ENCODE peak calls at places on chromosome 2, in four cellular contexts. W is K562, Z is HL-60, S is GM12878. Q is an unnamed sample.

GRCh38 chr2:126370208-126370607 is 285.8 kb upstream of the GYPC start:
- DNase-seq in W (no peak), Z (no peak), S (no peak), Q (no peak)

GRCh38 chr2:43139996-43140621 is 86.3 kb downstream of the ZFP36L2 start:
- DNase-seq in W (no peak), Z (no peak), S (no peak), Q (no peak)

GRCh38 chr2:165149439-165149838 is 54.4 kb downstream of the SCN3A start:
- DNase-seq in W (no peak), Z (no peak), S (peak; percentile 35), Q (no peak)

GRCh38 chr2:73979686-73980085 is 5.0 kb upstream of the TET3 start:
- DNase-seq in W (no peak), Z (no peak), S (no peak), Q (no peak)

GRCh38 chr2:20429528-20429927 is 17.3 kb upstream of the RHOB start:
- DNase-seq in W (no peak), Z (no peak), S (no peak), Q (no peak)

GRCh38 chr2:1655461-1655860 is 88.9 kb downstream of the PXDN start:
- DNase-seq in W (no peak), Z (no peak), S (no peak), Q (no peak)

GRCh38 chr2:232324778-232325177 is 53.8 kb upstream of the ALPP start:
- DNase-seq in W (no peak), Z (no peak), S (no peak), Q (no peak)

GRCh38 chr2:33216508-33217182 is 259.8 kb upstream of the RASGRP3 start:
- DNase-seq in W (no peak), Z (no peak), S (no peak), Q (no peak)

GRCh38 chr2:15883684-15884083 is 56.7 kb upstream of the MYCN start:
- DNase-seq in W (no peak), Z (no peak), S (no peak), Q (no peak)

GRCh38 chr2:218882866-218883366 is 2.3 kb downstream of the WNT10A start:
- DNase-seq in W (no peak), Z (no peak), S (no peak), Q (peak; percentile 2)

GRCh38 chr2:166766220-166766619 is 122.1 kb upstream of the XIRP2 start:
- DNase-seq in W (no peak), Z (no peak), S (no peak), Q (no peak)

GRCh38 chr2:48112911-48113687 is 206.8 kb upstream of the FBXO11 start:
- DNase-seq in W (no peak), Z (peak; percentile 89), S (no peak), Q (no peak)

GRCh38 chr2:108297436-108298141 is 8.9 kb downstream of the SULT1C2 start:
- DNase-seq in W (no peak), Z (no peak), S (no peak), Q (no peak)

GRCh38 chr2:37625781-37626548 is 45.5 kb downstream of the CDC42EP3 start:
- DNase-seq in W (no peak), Z (no peak), S (peak; percentile 82), Q (no peak)

GRCh38 chr2:31312898-31313297 is 78.9 kb downstream of the EHD3 start:
- DNase-seq in W (no peak), Z (no peak), S (no peak), Q (no peak)

GRCh38 chr2:127526940-127527804 is 883 bp upstream of the IWS1 start:
- DNase-seq in W (no peak), Z (no peak), S (no peak), Q (no peak)

GRCh38 chr2:119461811-119462210 is 30.2 kb downstream of the TMEM37 start:
- DNase-seq in W (no peak), Z (no peak), S (no peak), Q (no peak)

GRCh38 chr2:37319754-37320609 is 4.7 kb downstream of the PRKD3 start:
- DNase-seq in W (no peak), Z (no peak), S (no peak), Q (no peak)

GRCh38 chr2:182359027-182360011 is 67.5 kb downstream of the PDE1A start:
- DNase-seq in W (no peak), Z (no peak), S (no peak), Q (no peak)

GRCh38 chr2:203177361-203177760 is 61.5 kb upstream of the CYP20A1 start:
- DNase-seq in W (no peak), Z (no peak), S (no peak), Q (no peak)

GRCh38 chr2:162009543-162009942 is 64.5 kb downstream of the DPP4 start:
- DNase-seq in W (no peak), Z (no peak), S (no peak), Q (no peak)

GRCh38 chr2:24871852-24872323 is 48.1 kb downstream of the ADCY3 start:
- DNase-seq in W (no peak), Z (no peak), S (no peak), Q (no peak)

GRCh38 chr2:219386532-219387280 is 1.0 kb downstream of the DNPEP start:
- DNase-seq in W (no peak), Z (no peak), S (no peak), Q (no peak)

GRCh38 chr2:237170017-237170416 is 84.3 kb downstream of the COPS8 start:
- DNase-seq in W (no peak), Z (no peak), S (no peak), Q (no peak)

GRCh38 chr2:10007440-10007839 is 35.9 kb upstream of the KLF11 start:
- DNase-seq in W (no peak), Z (no peak), S (no peak), Q (no peak)

GRCh38 chr2:156672569-156673270 is 236.5 kb downstream of the GPD2 start:
- DNase-seq in W (no peak), Z (no peak), S (no peak), Q (no peak)

GRCh38 chr2:48034295-48034694 is 128.0 kb upstream of the FBXO11 start:
- DNase-seq in W (no peak), Z (no peak), S (no peak), Q (no peak)

GRCh38 chr2:6524678-6525367 is 340.9 kb downstream of the CMPK2 start:
- DNase-seq in W (no peak), Z (no peak), S (no peak), Q (no peak)

GRCh38 chr2:202109737-202110184 is 36.7 kb downstream of the KIAA2012 start:
- DNase-seq in W (no peak), Z (no peak), S (no peak), Q (no peak)

GRCh38 chr2:206740800-206741199 is 22.6 kb upstream of the DYTN start:
- DNase-seq in W (no peak), Z (no peak), S (no peak), Q (no peak)

GRCh38 chr2:164103271-164103670 is 367.5 kb upstream of the FIGN start:
- DNase-seq in W (no peak), Z (no peak), S (no peak), Q (no peak)

GRCh38 chr2:216679658-216680024 is 15.7 kb downstream of the IGFBP5 start:
- DNase-seq in W (no peak), Z (no peak), S (no peak), Q (no peak)

DNA sequence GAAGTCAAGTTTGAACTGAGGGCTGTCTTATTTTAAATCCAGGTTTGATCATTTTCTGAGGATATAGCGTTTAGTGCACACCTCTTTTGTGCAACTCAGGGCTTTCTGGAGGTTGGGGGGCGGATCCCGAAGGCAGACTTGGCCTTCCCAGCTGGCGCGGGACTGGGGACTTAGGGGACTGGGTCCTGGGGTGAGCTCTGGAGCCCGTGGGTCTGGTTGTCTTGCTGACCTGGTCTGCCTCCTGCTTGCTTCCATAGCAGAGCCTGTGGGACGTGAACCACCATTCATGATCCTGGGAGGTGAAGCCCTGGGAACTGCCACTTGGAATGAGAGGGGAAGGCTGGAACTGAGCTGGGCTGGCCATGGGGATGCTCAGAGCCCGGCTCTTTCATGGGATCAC is 63.1 kb downstream of the AGAP1 start:
- DNase-seq in W (no peak), Z (no peak), S (no peak), Q (no peak)
- TF ChIP-seq SPI1 in W (no peak), Z (no peak), S (no peak), Q (no peak)

DNA sequence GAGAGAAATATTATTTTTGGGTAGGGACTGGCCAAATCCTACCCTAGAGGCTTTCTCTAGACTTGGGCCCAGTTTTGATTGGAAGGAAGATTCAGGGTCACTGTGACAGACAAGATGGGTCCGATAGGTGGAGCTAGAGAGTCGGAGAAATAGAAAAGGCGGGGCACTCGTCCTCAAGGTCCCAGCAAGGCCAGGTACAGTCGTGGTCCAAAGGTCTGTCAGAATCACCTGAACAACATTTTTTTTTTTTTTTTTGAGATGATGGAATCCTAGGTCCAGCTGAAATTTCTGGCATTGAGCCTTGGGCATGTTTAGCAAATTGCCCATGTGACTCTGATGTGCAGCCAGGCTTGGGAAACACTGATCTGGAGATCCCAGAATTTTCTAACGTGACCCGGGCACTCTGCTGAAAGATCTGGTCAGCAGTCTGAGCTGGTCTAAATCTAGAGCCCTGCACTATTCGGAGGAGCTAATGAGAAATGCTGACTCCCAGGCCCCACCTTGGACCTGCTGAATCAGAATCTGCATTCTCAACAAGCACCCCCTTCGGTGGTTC is 23.0 kb upstream of the NTSR2 start:
- DNase-seq in W (peak; percentile 76), Z (peak; percentile 54), S (no peak), Q (no peak)
- TF ChIP-seq POLR2AphosphoS5 in W (no peak), Z (no peak), S (no peak), Q (no peak)

GRCh38 chr2:40160730-40161129 is 291.2 kb downstream of the SLC8A1 start:
- DNase-seq in W (no peak), Z (no peak), S (no peak), Q (no peak)
- TF ChIP-seq SPI1 in W (no peak), Z (no peak), S (no peak), Q (no peak)

GRCh38 chr2:112625474-112626114 is 20.1 kb upstream of the SLC20A1 start:
- DNase-seq in W (no peak), Z (no peak), S (no peak), Q (no peak)

GRCh38 chr2:112626604-112627059 is 19.1 kb upstream of the SLC20A1 start:
- DNase-seq in W (peak; percentile 57), Z (peak; percentile 70), S (no peak), Q (no peak)

GRCh38 chr2:112629224-112629623 is 16.5 kb upstream of the SLC20A1 start:
- DNase-seq in W (no peak), Z (no peak), S (no peak), Q (no peak)

GRCh38 chr2:112629823-112630222 is 15.9 kb upstream of the SLC20A1 start:
- DNase-seq in W (no peak), Z (no peak), S (no peak), Q (no peak)

DNA sequence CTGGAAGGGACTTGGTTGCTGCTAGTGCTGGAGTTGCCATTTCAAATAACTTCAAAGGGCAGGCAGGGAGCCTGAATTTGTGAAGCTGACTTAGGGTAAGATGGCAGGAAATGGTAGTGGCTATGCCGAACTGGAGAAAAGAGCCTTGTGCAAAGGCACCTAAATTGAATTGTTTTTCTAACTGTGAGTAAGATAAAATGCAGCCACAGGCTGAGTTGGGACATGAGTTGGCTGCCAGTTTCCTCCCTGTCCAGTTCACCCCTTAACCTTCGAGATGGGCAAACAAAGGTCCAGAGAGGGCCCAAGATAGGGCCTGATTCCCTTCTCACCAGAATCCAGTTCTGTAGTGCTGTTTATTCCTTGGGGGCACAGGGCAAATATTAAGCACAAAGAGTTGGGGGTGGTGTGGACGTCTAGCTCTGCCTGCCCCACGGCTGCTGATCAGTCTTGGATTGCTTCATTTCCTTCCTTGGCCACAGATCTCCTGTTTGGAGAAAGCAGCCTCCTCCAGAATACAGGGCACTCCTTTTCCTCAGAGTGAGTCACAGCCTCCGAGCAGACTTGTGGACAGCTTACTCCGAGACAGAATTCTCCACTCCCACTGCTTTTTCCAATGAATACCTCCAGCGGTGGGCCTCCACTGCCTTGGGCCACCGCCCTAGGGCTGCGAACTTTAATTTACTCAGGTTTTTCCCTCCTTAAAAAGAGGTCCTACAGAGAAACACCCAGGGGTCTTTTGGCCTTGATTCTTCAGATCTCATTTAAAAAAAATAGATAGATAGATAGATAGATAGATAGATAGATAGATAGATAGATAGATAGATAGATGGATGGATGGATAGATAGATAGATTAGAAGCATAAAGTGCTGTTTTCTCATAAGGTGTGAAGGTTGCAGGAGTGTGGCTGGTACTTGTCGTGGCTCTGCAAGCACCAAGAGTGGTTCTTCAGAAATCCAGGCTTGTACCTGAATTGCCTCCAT is 18.4 kb upstream of the SLC20A1 start:
- DNase-seq in W (no peak), Z (peak; percentile 86), S (no peak), Q (no peak)
- TF ChIP-seq POLR2AphosphoS5 in W (no peak), Z (peak; percentile 66), S (no peak), Q (no peak)

Q was measured in GM12891.